ENCODE peak calls at places on chromosomes 3 and 15, in four cellular contexts. C is AG04450, J is kidney epithelial cell, W is GM06990. X is an unnamed sample.

GRCh38 chr3:36124118-36124796 is 256.0 kb upstream of the STAC start:
- DNase-seq in C (no peak), J (peak; percentile 21), W (no peak), X (peak; percentile 6)

GRCh38 chr15:61856295-61856694 is 204.0 kb downstream of the VPS13C start:
- DNase-seq in C (no peak), J (no peak), W (no peak), X (no peak)

GRCh38 chr15:70262591-70263274 is 165.0 kb upstream of the TLE3 start:
- DNase-seq in C (no peak), J (no peak), W (no peak), X (no peak)

GRCh38 chr15:25391971-25392733 is 46.7 kb downstream of the UBE3A start:
- DNase-seq in C (no peak), J (peak; percentile 16), W (no peak), X (peak; percentile 87)

GRCh38 chr3:170751083-170751893 is 118.7 kb downstream of the RPL22L1 start:
- DNase-seq in C (peak; percentile 63), J (peak; percentile 49), W (no peak), X (peak; percentile 59)

GRCh38 chr3:177041021-177041729 is 156.1 kb downstream of the TBL1XR1 start:
- DNase-seq in C (no peak), J (no peak), W (no peak), X (no peak)

GRCh38 chr3:152696962-152697361 is 138.0 kb upstream of the P2RY1 start:
- DNase-seq in C (no peak), J (no peak), W (no peak), X (no peak)

GRCh38 chr3:152843955-152844354 is 9.0 kb downstream of the P2RY1 start:
- DNase-seq in C (no peak), J (no peak), W (no peak), X (no peak)

GRCh38 chr15:48458876-48459275 is 127.6 kb downstream of the DUT start:
- DNase-seq in C (peak; percentile 52), J (no peak), W (no peak), X (no peak)

GRCh38 chr3:113039546-113039945 is 48.8 kb downstream of the GTPBP8 start:
- DNase-seq in C (no peak), J (no peak), W (no peak), X (no peak)

GRCh38 chr3:135779590-135780235 is 185.8 kb upstream of the PPP2R3A start:
- DNase-seq in C (no peak), J (no peak), W (no peak), X (no peak)

GRCh38 chr15:101547737-101548136 is 58.2 kb upstream of the PCSK6 start:
- DNase-seq in C (no peak), J (no peak), W (no peak), X (no peak)

GRCh38 chr3:123884258-123884831 is at the start of gene MYLK:
- DNase-seq in C (peak; percentile 84), J (peak; percentile 88), W (peak; percentile 65), X (peak; percentile 85)

GRCh38 chr15:100569406-100569805 is 32.6 kb downstream of the LINS1 start:
- DNase-seq in C (peak; percentile 13), J (no peak), W (no peak), X (no peak)

GRCh38 chr3:72763751-72764440 is 84.3 kb downstream of the SHQ1 start:
- DNase-seq in C (no peak), J (no peak), W (no peak), X (no peak)

GRCh38 chr3:185153170-185153733 is 392 bp upstream of the C3orf70 start:
- DNase-seq in C (no peak), J (no peak), W (no peak), X (no peak)

GRCh38 chr3:47783673-47784072 is 2.0 kb upstream of the SMARCC1 start:
- DNase-seq in C (no peak), J (no peak), W (no peak), X (no peak)

GRCh38 chr3:64163019-64163754 is 62.1 kb downstream of the PRICKLE2 start:
- DNase-seq in C (no peak), J (no peak), W (no peak), X (no peak)

GRCh38 chr3:112132975-112133448 is at the start of gene GCSAM:
- DNase-seq in C (no peak), J (no peak), W (peak; percentile 81), X (no peak)

GRCh38 chr3:46368569-46368968 is 2.2 kb upstream of the CCR5 start:
- DNase-seq in C (no peak), J (no peak), W (peak; percentile 54), X (no peak)

GRCh38 chr3:195147649-195148121 is 123.3 kb downstream of the XXYLT1 start:
- DNase-seq in C (no peak), J (no peak), W (peak; percentile 75), X (peak; percentile 47)

GRCh38 chr3:109731639-109732473 is 394.5 kb upstream of the DPPA4 start:
- DNase-seq in C (peak; percentile 42), J (peak; percentile 1), W (peak; percentile 0), X (peak; percentile 2)

GRCh38 chr3:191813245-191813644 is 352.3 kb downstream of the PYDC2 start:
- DNase-seq in C (no peak), J (no peak), W (no peak), X (no peak)

GRCh38 chr15:36798366-36798765 is 218.9 kb downstream of the CDIN1 start:
- DNase-seq in C (no peak), J (no peak), W (no peak), X (peak; percentile 50)

GRCh38 chr3:111301238-111301798 is 229.7 kb downstream of the NECTIN3 start:
- DNase-seq in C (no peak), J (no peak), W (no peak), X (no peak)

GRCh38 chr3:40079845-40080240 is 229.7 kb upstream of the EIF1B start:
- DNase-seq in C (no peak), J (no peak), W (no peak), X (no peak)

GRCh38 chr3:136093771-136094170 is 102.4 kb downstream of the MSL2 start:
- DNase-seq in C (no peak), J (no peak), W (no peak), X (no peak)

GRCh38 chr3:50639055-50639494 is 22.1 kb downstream of the MAPKAPK3 start:
- DNase-seq in C (peak; percentile 26), J (no peak), W (no peak), X (no peak)

GRCh38 chr3:42442640-42443039 is 32.2 kb upstream of the LYZL4 start:
- DNase-seq in C (no peak), J (no peak), W (no peak), X (no peak)

DNA sequence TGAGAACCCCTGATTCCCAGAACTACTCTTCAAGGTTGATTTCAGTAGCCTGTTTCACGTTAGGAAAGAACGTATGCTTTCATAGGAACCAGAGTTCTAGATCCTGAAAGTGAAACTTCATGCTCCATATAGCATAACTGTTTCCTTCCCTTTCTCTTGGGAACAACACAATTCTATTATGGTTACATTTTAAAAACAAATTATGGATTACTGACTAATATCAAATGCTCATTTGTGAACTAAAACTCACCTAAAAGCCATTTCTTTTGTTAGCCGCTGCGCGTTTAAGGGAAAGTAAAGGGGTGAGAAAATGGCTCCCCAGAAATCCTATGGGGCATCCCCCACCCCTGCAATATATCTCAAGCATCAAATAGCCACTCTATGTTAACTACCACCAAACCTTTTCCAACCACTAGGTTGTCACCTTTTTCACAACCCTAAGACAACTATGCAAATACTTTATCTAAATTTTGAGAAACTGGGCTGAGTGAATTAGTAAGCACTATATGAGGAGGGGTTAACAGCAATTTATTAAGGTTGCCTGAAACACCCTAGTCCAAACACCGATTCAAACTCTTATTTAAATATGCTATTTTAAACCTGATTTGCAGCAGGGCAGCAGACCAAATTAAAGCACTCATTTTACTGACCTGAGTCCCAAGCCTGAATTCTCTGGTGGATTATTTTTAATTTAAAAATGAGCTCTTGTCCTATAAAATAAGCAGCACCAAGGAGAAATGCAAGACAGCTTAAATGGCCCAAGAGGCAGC is 2.4 kb downstream of the SIAH2 start:
- DNase-seq in C (no peak), J (no peak), W (peak; percentile 37), X (no peak)
- TF ChIP-seq CTCF in C (no peak), J (no peak), W (no peak), X (no peak)

GRCh38 chr3:49158792-49159191 is 7.3 kb downstream of the CCDC71 start:
- DNase-seq in C (no peak), J (peak; percentile 41), W (no peak), X (no peak)

GRCh38 chr3:49157289-49157688 is 8.8 kb downstream of the CCDC71 start:
- DNase-seq in C (no peak), J (no peak), W (no peak), X (no peak)

GRCh38 chr3:49161808-49162530 is 4.2 kb downstream of the CCDC71 start:
- DNase-seq in C (no peak), J (no peak), W (no peak), X (no peak)

GRCh38 chr3:49161197-49161596 is 4.9 kb downstream of the CCDC71 start:
- DNase-seq in C (no peak), J (no peak), W (no peak), X (no peak)

GRCh38 chr3:49158108-49158709 is 7.9 kb downstream of the CCDC71 start:
- DNase-seq in C (no peak), J (no peak), W (no peak), X (no peak)
- TF ChIP-seq CTCF in C (peak; percentile 13), J (peak; percentile 33), W (peak; percentile 73), X (peak; percentile 30)

GRCh38 chr15:94135748-94136147 is 95.6 kb upstream of the MCTP2 start:
- DNase-seq in C (no peak), J (no peak), W (no peak), X (no peak)

GRCh38 chr15:94126999-94127398 is 104.4 kb upstream of the MCTP2 start:
- DNase-seq in C (no peak), J (no peak), W (no peak), X (no peak)

GRCh38 chr15:94131875-94132274 is 99.5 kb upstream of the MCTP2 start:
- DNase-seq in C (no peak), J (no peak), W (no peak), X (no peak)
- TF ChIP-seq CTCF in C (no peak), J (no peak), W (no peak), X (peak; percentile 5)

GRCh38 chr3:45043715-45044299 is 17.7 kb downstream of the CLEC3B start:
- DNase-seq in C (peak; percentile 66), J (peak; percentile 61), W (no peak), X (peak; percentile 52)
- TF ChIP-seq CTCF in C (peak; percentile 52), J (peak; percentile 15), W (no peak), X (peak; percentile 50)

DNA sequence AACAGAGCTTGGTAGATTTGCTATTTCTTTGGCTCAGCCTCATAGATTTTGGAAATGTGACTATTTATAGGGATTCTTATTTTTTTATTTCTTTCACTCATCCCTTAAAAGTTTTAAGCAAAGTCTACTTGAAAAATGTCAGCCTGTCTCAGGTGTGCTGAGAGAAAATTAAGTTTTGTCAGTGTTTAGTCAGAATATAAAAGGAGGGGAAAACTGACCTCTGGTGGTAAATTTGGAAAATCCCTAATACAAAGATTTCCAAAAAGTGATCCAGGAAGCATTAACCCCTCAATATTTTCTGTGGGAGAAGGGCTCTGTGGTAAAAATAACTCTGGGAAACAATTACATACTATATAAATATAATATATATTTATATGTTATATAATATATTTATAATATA is 41.0 kb upstream of the FRMD4B start:
- DNase-seq in C (no peak), J (no peak), W (no peak), X (no peak)
- TF ChIP-seq CTCF in C (peak; percentile 15), J (no peak), W (no peak), X (peak; percentile 11)